ENCODE peak calls at places on chromosome 5, in seven cellular contexts. H is naive thymus-derived CD4-positive, alpha-beta T cell; P is PC-9; N is epithelial cell of esophagus; S is psoas muscle; E is left lung; X is GM23248. C is an unnamed sample.
A peak's percentile ranks its signal among the peaks of the same experiment; 100 is the strongest.

GRCh38 chr5:34001231-34001935 is 6.5 kb downstream of the AMACR start:
- DNase-seq in H (no peak), P (no peak), N (peak; percentile 73), S (no peak), E (peak; percentile 69), X (peak; percentile 18), C (peak; percentile 62)

GRCh38 chr5:119808024-119808423 is 178.7 kb downstream of the FAM170A start:
- DNase-seq in H (no peak), P (no peak), N (no peak), S (no peak), E (no peak), X (no peak), C (no peak)

GRCh38 chr5:52776116-52776515 is 11.6 kb upstream of the ITGA1 start:
- DNase-seq in H (peak; percentile 34), P (no peak), N (no peak), S (no peak), E (no peak), X (no peak), C (no peak)

GRCh38 chr5:152072076-152072475 is 147.4 kb upstream of the GLRA1 start:
- DNase-seq in H (no peak), P (no peak), N (no peak), S (no peak), E (no peak), X (no peak), C (no peak)

GRCh38 chr5:91072891-91073290 is 310.2 kb downstream of the ARRDC3 start:
- DNase-seq in H (no peak), P (no peak), N (peak; percentile 47), S (no peak), E (no peak), X (peak; percentile 85), C (no peak)

GRCh38 chr5:172646716-172647285 is 5.7 kb downstream of the NEURL1B start:
- DNase-seq in H (no peak), P (no peak), N (peak; percentile 34), S (no peak), E (no peak), X (peak; percentile 28), C (peak; percentile 53)

GRCh38 chr5:31157719-31158118 is 35.8 kb upstream of the CDH6 start:
- DNase-seq in H (no peak), P (no peak), N (peak; percentile 1), S (no peak), E (no peak), X (no peak), C (no peak)

GRCh38 chr5:127292030-127292735 is 1.6 kb downstream of the MEGF10 start:
- DNase-seq in H (no peak), P (no peak), N (no peak), S (no peak), E (no peak), X (no peak), C (no peak)

GRCh38 chr5:142293486-142293885 is 31.3 kb downstream of the SPRY4 start:
- DNase-seq in H (no peak), P (no peak), N (no peak), S (no peak), E (no peak), X (peak; percentile 74), C (no peak)

GRCh38 chr5:91366571-91366970 is 16.5 kb downstream of the ARRDC3 start:
- DNase-seq in H (no peak), P (no peak), N (no peak), S (no peak), E (no peak), X (peak; percentile 14), C (no peak)

GRCh38 chr5:137401946-137402345 is 97.2 kb downstream of the SPOCK1 start:
- DNase-seq in H (no peak), P (no peak), N (peak; percentile 64), S (no peak), E (no peak), X (no peak), C (no peak)

GRCh38 chr5:167171056-167171455 is 1120.4 kb upstream of the WWC1 start:
- DNase-seq in H (no peak), P (no peak), N (no peak), S (no peak), E (no peak), X (no peak), C (no peak)

GRCh38 chr5:112018846-112019245 is 261.9 kb upstream of the NREP start:
- DNase-seq in H (no peak), P (no peak), N (no peak), S (no peak), E (no peak), X (no peak), C (no peak)

GRCh38 chr5:57317341-57317740 is 143.5 kb downstream of the GPBP1 start:
- DNase-seq in H (no peak), P (no peak), N (no peak), S (no peak), E (no peak), X (no peak), C (no peak)

GRCh38 chr5:157575096-157575872 is at the start of gene ADAM19:
- DNase-seq in H (peak; percentile 16), P (no peak), N (peak; percentile 38), S (peak; percentile 56), E (peak; percentile 89), X (peak; percentile 80), C (peak; percentile 52)

GRCh38 chr5:81391-82021 is 10.5 kb upstream of the PLEKHG4B start:
- DNase-seq in H (no peak), P (no peak), N (no peak), S (no peak), E (peak; percentile 43), X (no peak), C (no peak)

GRCh38 chr5:71695069-71695468 is 24.0 kb upstream of the CARTPT start:
- DNase-seq in H (no peak), P (no peak), N (no peak), S (no peak), E (peak; percentile 68), X (no peak), C (no peak)

GRCh38 chr5:64887910-64888309 is 119.2 kb downstream of the CWC27 start:
- DNase-seq in H (no peak), P (no peak), N (no peak), S (no peak), E (no peak), X (no peak), C (no peak)

GRCh38 chr5:139765409-139766217 is 30.0 kb upstream of the PSD2 start:
- DNase-seq in H (peak; percentile 88), P (no peak), N (peak; percentile 75), S (peak; percentile 80), E (peak; percentile 97), X (peak; percentile 88), C (peak; percentile 88)
- H3K4me3 ChIP-seq in H (peak overlapping the region; percentile 62), P (peak overlapping the region; percentile 73), N (peak overlapping the region; percentile 47), S (peak overlapping the region; percentile 76), E (peak overlapping the region; percentile 52), X (peak overlapping the region; percentile 88), C (peak overlapping the region; percentile 61)

GRCh38 chr5:81558188-81558587 is 164.3 kb upstream of the ACOT12 start:
- DNase-seq in H (no peak), P (no peak), N (no peak), S (no peak), E (no peak), X (no peak), C (no peak)

GRCh38 chr5:81556809-81557208 is 162.9 kb upstream of the ACOT12 start:
- DNase-seq in H (no peak), P (no peak), N (peak; percentile 37), S (no peak), E (no peak), X (no peak), C (no peak)

GRCh38 chr5:81554647-81555046 is 160.7 kb upstream of the ACOT12 start:
- DNase-seq in H (no peak), P (no peak), N (no peak), S (no peak), E (no peak), X (no peak), C (no peak)

GRCh38 chr5:81553570-81554212 is 159.8 kb upstream of the ACOT12 start:
- DNase-seq in H (no peak), P (no peak), N (no peak), S (no peak), E (no peak), X (no peak), C (no peak)

GRCh38 chr5:81555865-81556264 is 161.9 kb upstream of the ACOT12 start:
- DNase-seq in H (no peak), P (no peak), N (no peak), S (no peak), E (no peak), X (no peak), C (no peak)
- H3K4me3 ChIP-seq in H (no peak overlapping the region), P (no peak overlapping the region), N (no peak overlapping the region), S (no peak overlapping the region), E (no peak overlapping the region), X (no peak overlapping the region), C (no peak overlapping the region)

GRCh38 chr5:178831049-178831448 is 28.7 kb upstream of the ZNF354B start:
- DNase-seq in H (no peak), P (no peak), N (no peak), S (no peak), E (no peak), X (no peak), C (no peak)

GRCh38 chr5:178836628-178837027 is 23.1 kb upstream of the ZNF354B start:
- DNase-seq in H (no peak), P (no peak), N (no peak), S (no peak), E (no peak), X (no peak), C (no peak)

GRCh38 chr5:178827636-178828035 is 32.1 kb upstream of the ZNF354B start:
- DNase-seq in H (no peak), P (no peak), N (peak; percentile 20), S (no peak), E (no peak), X (no peak), C (no peak)

GRCh38 chr5:178832618-178833201 is 27.0 kb upstream of the ZNF354B start:
- DNase-seq in H (no peak), P (peak; percentile 77), N (no peak), S (no peak), E (no peak), X (no peak), C (no peak)
- H3K4me3 ChIP-seq in H (no peak overlapping the region), P (peak overlapping the region; percentile 49), N (no peak overlapping the region), S (no peak overlapping the region), E (no peak overlapping the region), X (no peak overlapping the region), C (no peak overlapping the region)

GRCh38 chr5:135574493-135574892 is 4.3 kb downstream of the CXCL14 start:
- DNase-seq in H (no peak), P (no peak), N (peak; percentile 53), S (no peak), E (no peak), X (no peak), C (no peak)

GRCh38 chr5:135578685-135579341 is at the start of gene CXCL14:
- DNase-seq in H (no peak), P (no peak), N (peak; percentile 92), S (peak; percentile 47), E (peak; percentile 81), X (peak; percentile 88), C (no peak)

GRCh38 chr5:135576075-135576599 is 2.7 kb downstream of the CXCL14 start:
- DNase-seq in H (no peak), P (no peak), N (no peak), S (no peak), E (no peak), X (peak; percentile 77), C (no peak)

GRCh38 chr5:135577421-135577820 is 1.4 kb downstream of the CXCL14 start:
- DNase-seq in H (no peak), P (no peak), N (no peak), S (no peak), E (no peak), X (no peak), C (no peak)

DNA sequence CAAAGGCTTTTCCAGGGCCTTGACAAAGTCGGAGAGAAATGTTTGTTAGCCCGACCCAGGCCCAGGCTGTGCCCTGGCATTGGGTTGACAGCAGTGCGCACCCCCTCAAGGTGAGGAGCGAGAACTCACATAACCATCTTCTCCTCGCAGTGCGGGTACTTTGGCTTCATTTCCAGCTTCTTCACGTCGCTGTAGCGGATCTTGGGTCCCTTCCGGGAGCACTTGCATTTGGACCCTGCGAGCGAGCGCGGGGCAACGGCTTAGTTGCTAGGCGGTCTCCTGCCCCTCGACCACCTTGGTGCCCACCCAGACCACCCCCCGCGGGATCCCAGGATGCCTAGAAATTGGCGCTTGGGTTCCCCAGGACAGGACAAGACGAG is 496 bp downstream of the CXCL14 start:
- DNase-seq in H (no peak), P (no peak), N (no peak), S (no peak), E (no peak), X (no peak), C (no peak)
- H3K4me3 ChIP-seq in H (no peak overlapping the region), P (no peak overlapping the region), N (peak overlapping the region; percentile 36), S (peak overlapping the region; percentile 57), E (peak overlapping the region; percentile 19), X (peak overlapping the region; percentile 57), C (no peak overlapping the region)

C was measured in ovary.